ENCODE peak calls at places on chromosome 20, in four cellular contexts. One of them, this sample, is unnamed.

GRCh38 chr20:25453035-25453810 is 45.8 kb downstream of the GINS1 start:
- DNase-seq in K562: no peak
- DNase-seq in GM12878: no peak
- DNase-seq in HepG2: no peak
- DNase-seq in this sample: no peak

GRCh38 chr20:11958852-11959251 is 41.2 kb downstream of the BTBD3 start:
- DNase-seq in HepG2: no peak
- DNase-seq in GM12878: no peak
- DNase-seq in K562: no peak
- DNase-seq in this sample: no peak

GRCh38 chr20:41369673-41370072 is 3.1 kb upstream of the EMILIN3 start:
- DNase-seq in HepG2: no peak
- DNase-seq in K562: no peak
- DNase-seq in GM12878: no peak
- DNase-seq in this sample: no peak

GRCh38 chr20:59145247-59145925 is 18.2 kb upstream of the ZNF831 start:
- DNase-seq in K562: no peak
- DNase-seq in HepG2: no peak
- DNase-seq in GM12878: no peak
- DNase-seq in this sample: no peak

GRCh38 chr20:25281541-25281991 is 33.7 kb downstream of the PYGB start:
- DNase-seq in HepG2: no peak
- DNase-seq in GM12878: peak
- DNase-seq in K562: no peak
- DNase-seq in this sample: peak

GRCh38 chr20:21372016-21372415 is 25.3 kb downstream of the NKX2-4 start:
- DNase-seq in K562: no peak
- DNase-seq in GM12878: no peak
- DNase-seq in HepG2: no peak
- DNase-seq in this sample: no peak

GRCh38 chr20:540391-541201 is 3.0 kb downstream of the CSNK2A1 start:
- DNase-seq in GM12878: no peak
- DNase-seq in HepG2: peak
- DNase-seq in K562: no peak
- DNase-seq in this sample: no peak

GRCh38 chr20:50728981-50729874 is 2.2 kb upstream of the PARD6B start:
- DNase-seq in K562: no peak
- DNase-seq in GM12878: no peak
- DNase-seq in HepG2: peak
- DNase-seq in this sample: no peak

GRCh38 chr20:20450461-20451027 is 82.6 kb downstream of the INSM1 start:
- DNase-seq in HepG2: no peak
- DNase-seq in GM12878: no peak
- DNase-seq in K562: no peak
- DNase-seq in this sample: no peak

GRCh38 chr20:17637985-17638640 is 43.9 kb downstream of the RRBP1 start:
- DNase-seq in GM12878: no peak
- DNase-seq in K562: no peak
- DNase-seq in HepG2: no peak
- DNase-seq in this sample: no peak

GRCh38 chr20:35108921-35109320 is 16.3 kb upstream of the TRPC4AP start:
- DNase-seq in K562: no peak
- DNase-seq in GM12878: no peak
- DNase-seq in HepG2: no peak
- DNase-seq in this sample: no peak

GRCh38 chr20:46027245-46027853 is 1.7 kb upstream of the SLC12A5 start:
- DNase-seq in GM12878: no peak
- DNase-seq in K562: peak
- DNase-seq in HepG2: peak
- DNase-seq in this sample: peak

GRCh38 chr20:36396340-36396739 is 90.2 kb downstream of the DLGAP4 start:
- DNase-seq in HepG2: no peak
- DNase-seq in GM12878: no peak
- DNase-seq in K562: no peak
- DNase-seq in this sample: no peak

GRCh38 chr20:36394340-36394965 is 88.3 kb downstream of the DLGAP4 start:
- DNase-seq in GM12878: no peak
- DNase-seq in K562: no peak
- DNase-seq in HepG2: peak
- DNase-seq in this sample: no peak

GRCh38 chr20:36399147-36399968 is 93.2 kb downstream of the DLGAP4 start:
- DNase-seq in GM12878: no peak
- DNase-seq in K562: peak
- DNase-seq in HepG2: peak
- DNase-seq in this sample: peak

GRCh38 chr20:36398515-36398914 is 92.4 kb downstream of the DLGAP4 start:
- DNase-seq in K562: no peak
- DNase-seq in GM12878: no peak
- DNase-seq in HepG2: no peak
- DNase-seq in this sample: no peak

GRCh38 chr20:36396847-36397246 is 90.7 kb downstream of the DLGAP4 start:
- DNase-seq in HepG2: no peak
- DNase-seq in K562: no peak
- DNase-seq in GM12878: no peak
- DNase-seq in this sample: no peak
- TF ChIP-seq NR2C2 in HepG2: no peak
- TF ChIP-seq NR2C2 in K562: no peak
- TF ChIP-seq NR2C2 in GM12878: no peak
- TF ChIP-seq NR2C2 in this sample: no peak

GRCh38 chr20:62293111-62293784 is 9.5 kb upstream of the ADRM1 start:
- DNase-seq in K562: no peak
- DNase-seq in HepG2: no peak
- DNase-seq in GM12878: no peak
- DNase-seq in this sample: no peak

GRCh38 chr20:62291251-62292066 is 11.3 kb upstream of the ADRM1 start:
- DNase-seq in K562: no peak
- DNase-seq in HepG2: no peak
- DNase-seq in GM12878: no peak
- DNase-seq in this sample: no peak

GRCh38 chr20:62296724-62297448 is 5.9 kb upstream of the ADRM1 start:
- DNase-seq in HepG2: no peak
- DNase-seq in K562: no peak
- DNase-seq in GM12878: no peak
- DNase-seq in this sample: no peak

GRCh38 chr20:62292115-62292514 is 10.7 kb upstream of the ADRM1 start:
- DNase-seq in GM12878: no peak
- DNase-seq in HepG2: no peak
- DNase-seq in K562: no peak
- DNase-seq in this sample: no peak

GRCh38 chr20:62294516-62294915 is 8.3 kb upstream of the ADRM1 start:
- DNase-seq in GM12878: peak
- DNase-seq in K562: no peak
- DNase-seq in HepG2: no peak
- DNase-seq in this sample: no peak
- TF ChIP-seq NR2C2 in GM12878: no peak
- TF ChIP-seq NR2C2 in K562: no peak
- TF ChIP-seq NR2C2 in HepG2: no peak
- TF ChIP-seq NR2C2 in this sample: no peak

GRCh38 chr20:10857362-10858070 is 183.7 kb upstream of the JAG1 start:
- DNase-seq in HepG2: peak
- DNase-seq in K562: no peak
- DNase-seq in GM12878: no peak
- DNase-seq in this sample: no peak
- TF ChIP-seq NR2C2 in HepG2: no peak
- TF ChIP-seq NR2C2 in K562: no peak
- TF ChIP-seq NR2C2 in GM12878: no peak
- TF ChIP-seq NR2C2 in this sample: no peak

GRCh38 chr20:13220857-13221297 is at the start of gene ISM1:
- DNase-seq in GM12878: no peak
- DNase-seq in HepG2: no peak
- DNase-seq in K562: no peak
- DNase-seq in this sample: peak
- TF ChIP-seq NR2C2 in GM12878: no peak
- TF ChIP-seq NR2C2 in HepG2: no peak
- TF ChIP-seq NR2C2 in K562: no peak
- TF ChIP-seq NR2C2 in this sample: no peak

GRCh38 chr20:33673411-33674293 is 576 bp downstream of the NECAB3 start:
- DNase-seq in HepG2: no peak
- DNase-seq in K562: peak
- DNase-seq in GM12878: no peak
- DNase-seq in this sample: no peak

GRCh38 chr20:33674294-33675126 is at the start of gene NECAB3:
- DNase-seq in HepG2: peak
- DNase-seq in K562: peak
- DNase-seq in GM12878: no peak
- DNase-seq in this sample: peak

GRCh38 chr20:33676121-33676520 is 1.9 kb upstream of the NECAB3 start:
- DNase-seq in GM12878: no peak
- DNase-seq in K562: no peak
- DNase-seq in HepG2: no peak
- DNase-seq in this sample: no peak

GRCh38 chr20:33676652-33677645 is 2.7 kb upstream of the NECAB3 start:
- DNase-seq in HepG2: no peak
- DNase-seq in GM12878: no peak
- DNase-seq in K562: no peak
- DNase-seq in this sample: no peak

DNA sequence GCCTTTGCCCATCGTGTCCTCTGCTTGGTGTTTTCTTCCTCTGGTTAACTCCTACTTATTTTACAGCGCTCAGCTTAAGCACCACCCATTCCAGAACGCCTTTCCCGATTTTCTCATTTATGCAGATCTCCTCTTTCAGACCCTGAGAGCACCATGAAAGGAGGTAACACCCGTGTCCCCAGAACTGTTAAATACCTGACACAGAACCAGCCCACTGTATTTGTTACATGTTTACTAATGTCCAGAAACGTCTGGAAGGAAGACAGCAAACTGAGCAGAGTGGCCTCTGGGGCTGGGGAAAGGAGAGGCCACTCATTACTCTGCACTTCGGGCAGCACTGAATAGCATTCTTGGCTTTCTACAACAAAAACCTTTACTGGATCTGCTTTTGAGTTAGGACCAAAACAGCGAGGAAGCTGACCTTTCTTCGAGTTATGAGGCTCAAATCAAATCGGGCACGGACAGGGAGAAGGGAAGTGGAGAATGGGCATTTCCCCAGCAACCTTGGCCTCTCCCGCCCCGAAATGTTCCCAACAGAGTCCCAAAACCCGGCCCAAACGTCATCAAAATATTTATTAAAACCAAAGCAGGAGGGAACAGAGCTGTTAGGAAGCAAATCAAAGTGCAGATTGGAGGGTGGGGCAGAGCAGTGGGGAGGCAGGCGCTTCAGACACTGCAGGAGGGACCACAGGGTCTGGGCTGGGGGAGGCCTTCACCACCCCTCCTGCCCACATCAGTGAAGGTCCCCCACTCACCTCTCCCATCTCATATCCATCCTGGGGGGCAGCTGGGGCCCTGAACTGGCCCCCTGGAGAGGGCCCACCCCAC is 1.1 kb upstream of the NECAB3 start:
- DNase-seq in HepG2: no peak
- DNase-seq in K562: no peak
- DNase-seq in GM12878: no peak
- DNase-seq in this sample: no peak
- TF ChIP-seq NR2C2 in HepG2: no peak
- TF ChIP-seq NR2C2 in K562: no peak
- TF ChIP-seq NR2C2 in GM12878: no peak
- TF ChIP-seq NR2C2 in this sample: no peak

This sample was measured in WTC11.